ENCODE peak calls at places on chromosomes 7 and 10, in eight cellular contexts. Q, O, C, U, J, B, A and V are unnamed samples.

GRCh38 chr10:14569274-14570060 is 205.2 kb downstream of the FAM107B start:
- DNase-seq in C (no peak), O (no peak), J (no peak), A (no peak), Q (no peak), U (no peak), B (no peak), V (no peak)

GRCh38 chr10:28949005-28950004 is 272.0 kb downstream of the BAMBI start:
- DNase-seq in U (no peak), O (no peak), A (no peak), C (no peak), J (peak; percentile 16), Q (no peak), B (no peak), V (no peak)

GRCh38 chr7:2687881-2688318 is at the start of gene AMZ1:
- DNase-seq in U (no peak), J (no peak), B (no peak), A (no peak), O (no peak), C (no peak), Q (no peak), V (no peak)

GRCh38 chr10:69898524-69898923 is 96.8 kb downstream of the COL13A1 start:
- DNase-seq in J (no peak), A (no peak), B (no peak), U (no peak), Q (no peak), O (no peak), C (no peak), V (no peak)

GRCh38 chr7:23597908-23598224 is 684 bp downstream of the CCDC126 start:
- DNase-seq in C (no peak), A (no peak), J (no peak), O (no peak), B (peak; percentile 26), Q (no peak), U (no peak), V (peak; percentile 19)

GRCh38 chr7:122255454-122255853 is 49.1 kb downstream of the FEZF1 start:
- DNase-seq in B (peak; percentile 16), J (no peak), U (no peak), C (no peak), Q (no peak), O (peak; percentile 28), A (no peak), V (no peak)

GRCh38 chr10:45433716-45434469 is 59.9 kb downstream of the ALOX5 start:
- DNase-seq in U (no peak), C (no peak), O (no peak), J (no peak), Q (peak; percentile 80), A (no peak), B (no peak), V (peak; percentile 79)

GRCh38 chr10:19654576-19654975 is 161.7 kb upstream of the PLXDC2 start:
- DNase-seq in Q (no peak), A (peak; percentile 65), B (no peak), J (peak; percentile 87), C (peak; percentile 87), U (peak; percentile 76), O (no peak), V (no peak)

GRCh38 chr10:74437822-74438221 is 286.8 kb downstream of the ADK start:
- DNase-seq in Q (no peak), J (peak; percentile 77), O (no peak), U (peak; percentile 42), C (peak; percentile 84), A (peak; percentile 40), B (no peak), V (no peak)

GRCh38 chr7:44264221-44264956 is 61.0 kb downstream of the CAMK2B start:
- DNase-seq in J (no peak), U (no peak), B (no peak), C (no peak), Q (no peak), A (no peak), O (peak; percentile 25), V (no peak)

GRCh38 chr10:26959841-26960240 is 99.1 kb upstream of the ABI1 start:
- DNase-seq in B (no peak), Q (no peak), J (no peak), O (no peak), U (no peak), C (no peak), A (no peak), V (no peak)

GRCh38 chr7:27641576-27642230 is 21.0 kb downstream of the HIBADH start:
- DNase-seq in U (peak; percentile 16), O (no peak), J (no peak), C (peak; percentile 11), A (peak; percentile 18), Q (no peak), B (no peak), V (peak; percentile 28)

GRCh38 chr7:117154721-117155120 is 168.1 kb downstream of the WNT2 start:
- DNase-seq in O (no peak), U (no peak), A (no peak), Q (no peak), B (no peak), C (no peak), J (no peak), V (no peak)

GRCh38 chr10:104281694-104282093 is 12.7 kb downstream of the GSTO2 start:
- DNase-seq in J (no peak), B (no peak), C (no peak), A (no peak), O (no peak), U (no peak), Q (no peak), V (no peak)

GRCh38 chr7:29255839-29256782 is 61.5 kb downstream of the CHN2 start:
- DNase-seq in A (peak; percentile 17), U (no peak), Q (no peak), B (no peak), O (no peak), C (peak; percentile 51), J (no peak), V (no peak)

GRCh38 chr7:90178592-90179279 is 24.5 kb downstream of the STEAP1 start:
- DNase-seq in J (peak; percentile 67), Q (peak; percentile 26), A (peak; percentile 55), B (no peak), O (no peak), U (peak; percentile 68), C (peak; percentile 93), V (peak; percentile 34)

GRCh38 chr10:108783897-108784296 is 1139.4 kb downstream of the XPNPEP1 start:
- DNase-seq in B (peak; percentile 24), Q (peak; percentile 11), J (peak; percentile 36), O (peak; percentile 84), U (peak; percentile 0), C (peak; percentile 60), A (peak; percentile 46), V (peak; percentile 21)

GRCh38 chr10:132835848-132836233 is 49.9 kb upstream of the NKX6-2 start:
- DNase-seq in A (no peak), Q (no peak), O (peak; percentile 45), U (no peak), B (no peak), C (no peak), J (no peak), V (no peak)

GRCh38 chr10:61337741-61338140 is 115.4 kb downstream of the TMEM26 start:
- DNase-seq in U (no peak), B (no peak), A (no peak), C (no peak), O (no peak), Q (no peak), J (no peak), V (no peak)

GRCh38 chr7:78039791-78040776 is 241.5 kb downstream of the PHTF2 start:
- DNase-seq in B (peak; percentile 67), O (peak; percentile 83), Q (peak; percentile 72), U (no peak), J (no peak), A (peak; percentile 30), C (no peak), V (peak; percentile 78)

GRCh38 chr7:121259826-121260225 is 69.0 kb upstream of the WNT16 start:
- DNase-seq in O (no peak), Q (no peak), A (peak; percentile 3), C (no peak), U (no peak), J (no peak), B (no peak), V (no peak)

DNA sequence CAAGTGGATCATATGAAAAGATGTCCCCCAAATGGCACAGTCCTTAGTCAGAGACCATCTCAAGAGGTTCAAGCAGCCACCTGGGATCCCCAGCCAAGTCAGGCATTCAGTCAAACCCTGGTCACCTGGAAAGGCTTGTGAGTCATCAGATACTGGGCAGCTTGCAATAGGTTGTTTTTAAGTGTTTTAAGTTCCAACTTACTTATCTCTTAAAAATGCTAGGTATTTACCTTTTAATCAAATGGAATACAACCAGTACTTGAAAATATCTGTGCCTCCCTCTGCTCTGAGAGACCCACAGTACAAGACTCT is 262.2 kb downstream of the WDR11 start:
- DNase-seq in A (no peak), Q (no peak), J (no peak), B (no peak), O (no peak), C (peak; percentile 25), U (no peak), V (no peak)
- TF ChIP-seq CTCF in A (no peak), Q (no peak), J (no peak), B (no peak), O (no peak), C (no peak), U (no peak), V (no peak)

GRCh38 chr10:12195603-12196506 is at the start of the genes CDC123 and NUDT5:
- DNase-seq in A (peak; percentile 91), Q (peak; percentile 90), B (peak; percentile 87), O (peak; percentile 93), U (peak; percentile 90), J (peak; percentile 88), C (peak; percentile 90), V (peak; percentile 92)
- TF ChIP-seq CTCF in A (no peak), Q (peak; percentile 3), B (no peak), O (no peak), U (no peak), J (no peak), C (no peak), V (no peak)

DNA sequence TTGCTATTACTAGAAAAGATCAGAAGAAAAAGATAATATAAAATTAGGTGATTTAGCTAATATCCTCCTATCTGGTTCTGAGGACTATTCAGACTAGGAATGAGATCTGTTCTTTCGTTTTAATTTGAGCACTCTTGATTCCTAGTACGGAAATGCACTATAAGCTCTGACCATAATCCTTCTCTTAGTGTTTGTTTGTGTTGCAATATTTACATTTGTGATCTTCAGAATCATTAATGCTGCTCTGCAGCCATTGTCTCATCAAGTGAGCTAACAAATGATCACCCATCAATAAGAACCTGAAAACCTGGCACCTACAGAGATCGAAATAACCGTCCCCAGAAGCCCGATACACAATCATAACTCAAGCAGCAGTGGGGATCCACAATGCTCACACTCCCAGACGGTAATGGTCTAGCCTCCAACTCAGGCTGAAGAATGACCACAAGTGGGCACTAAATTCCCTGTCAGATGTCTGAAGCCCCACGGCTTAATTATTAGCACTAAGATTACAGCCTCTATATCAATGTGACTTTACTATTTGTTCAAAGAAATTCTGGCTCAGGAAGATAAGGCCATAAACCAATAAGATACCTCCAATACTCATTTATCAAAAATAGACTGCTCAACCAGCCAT is 156.0 kb upstream of the NFE2L3 start:
- DNase-seq in U (no peak), B (no peak), Q (no peak), J (no peak), A (no peak), C (no peak), O (peak; percentile 24), V (no peak)
- TF ChIP-seq CTCF in U (no peak), B (no peak), Q (no peak), J (no peak), A (no peak), C (no peak), O (peak; percentile 48), V (no peak)

DNA sequence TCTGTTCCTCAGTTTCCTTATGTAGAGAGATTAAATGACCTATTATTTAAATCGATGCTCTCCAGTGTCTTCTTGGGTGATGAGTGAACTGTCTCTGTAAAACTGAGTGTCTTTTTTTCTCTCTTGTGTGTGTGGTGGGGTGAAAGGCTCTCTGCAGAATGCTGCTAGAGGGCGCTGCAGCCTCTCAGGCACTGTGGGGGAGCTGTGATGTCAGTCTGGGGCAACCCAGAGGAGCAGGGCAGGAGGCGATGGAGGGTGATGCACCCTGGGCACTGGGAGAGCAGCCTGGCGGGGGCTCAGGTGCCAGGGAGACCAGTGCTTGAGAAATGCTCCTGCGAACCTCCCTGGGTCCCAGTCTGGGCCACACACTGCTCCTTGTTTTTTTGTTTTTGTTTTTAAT is 110.1 kb upstream of the POM121L12 start:
- DNase-seq in Q (no peak), O (peak; percentile 51), A (no peak), U (no peak), J (no peak), C (no peak), B (no peak), V (no peak)
- TF ChIP-seq CTCF in Q (no peak), O (peak; percentile 54), A (no peak), U (no peak), J (no peak), C (no peak), B (no peak), V (no peak)